ENCODE peak calls at places on chromosomes 11 and 22, in six cellular contexts. P, O, Y, Z, H and B are unnamed samples.

GRCh38 chr11:15854245-15854644 is 502.1 kb downstream of the SOX6 start:
- DNase-seq in Z (no peak), Y (no peak), H (no peak), O (no peak), P (no peak), B (no peak)

GRCh38 chr22:42013385-42013784 is 14.8 kb downstream of the WBP2NL start:
- DNase-seq in Y (no peak), P (no peak), O (no peak), Z (no peak), H (no peak), B (no peak)

GRCh38 chr11:125071408-125071807 is 8.3 kb downstream of the SLC37A2 start:
- DNase-seq in H (no peak), Y (no peak), P (no peak), Z (no peak), O (no peak), B (peak)

GRCh38 chr11:28529540-28530410 is 421.6 kb downstream of the METTL15 start:
- DNase-seq in Z (no peak), O (no peak), P (no peak), H (no peak), Y (peak), B (peak)

GRCh38 chr11:131370090-131370751 is at the start of gene NTM:
- DNase-seq in Y (peak), Z (no peak), P (peak), O (no peak), H (peak), B (no peak)

GRCh38 chr22:38081941-38082828 is 1.8 kb downstream of the SLC16A8 start:
- DNase-seq in O (no peak), P (peak), Z (no peak), H (no peak), Y (no peak), B (peak)

GRCh38 chr11:5269715-5270147 is at the start of gene HBE1:
- DNase-seq in P (no peak), Z (no peak), O (no peak), Y (no peak), H (no peak), B (no peak)

GRCh38 chr11:113370634-113371033 is 16.9 kb upstream of the ANKK1 start:
- DNase-seq in P (no peak), Y (no peak), Z (no peak), H (no peak), O (no peak), B (no peak)

GRCh38 chr11:11450744-11451362 is 97.8 kb upstream of the CSNK2A3 start:
- DNase-seq in H (no peak), Y (peak), O (no peak), P (no peak), Z (no peak), B (no peak)

GRCh38 chr22:19635644-19636043 is 78.7 kb upstream of the SEPTIN5 start:
- DNase-seq in P (no peak), Y (no peak), Z (no peak), H (no peak), O (no peak), B (no peak)

GRCh38 chr11:27912916-27913315 is 195.0 kb downstream of the KIF18A start:
- DNase-seq in P (no peak), Z (no peak), O (no peak), Y (no peak), H (no peak), B (no peak)

GRCh38 chr11:107856981-107857517 is 1.5 kb downstream of the SLC35F2 start:
- DNase-seq in Z (no peak), O (no peak), P (no peak), Y (no peak), H (no peak), B (no peak)

GRCh38 chr11:118677977-118678376 is 1.5 kb downstream of the TREH start:
- DNase-seq in P (no peak), H (no peak), O (no peak), Y (no peak), Z (no peak), B (no peak)

GRCh38 chr22:37896181-37896592 is 9.9 kb upstream of the MICALL1 start:
- DNase-seq in P (no peak), Z (peak), H (peak), O (no peak), Y (no peak), B (peak)

GRCh38 chr11:61701298-61701993 is 21.3 kb downstream of the DAGLA start:
- DNase-seq in H (no peak), O (no peak), Y (no peak), P (no peak), Z (no peak), B (no peak)

GRCh38 chr11:63887600-63887999 is 29.4 kb downstream of the RCOR2 start:
- DNase-seq in Y (no peak), P (no peak), O (no peak), Z (no peak), H (no peak), B (no peak)

GRCh38 chr11:27282141-27282590 is 80.8 kb downstream of the CCDC34 start:
- DNase-seq in Y (peak), H (no peak), O (no peak), P (peak), Z (no peak), B (no peak)

GRCh38 chr22:36148411-36148810 is 12.1 kb downstream of the APOL3 start:
- DNase-seq in P (no peak), H (peak), O (no peak), Z (no peak), Y (no peak), B (no peak)

GRCh38 chr11:110463153-110463552 is 33.4 kb downstream of the FDX1 start:
- DNase-seq in Y (peak), Z (no peak), O (no peak), H (peak), P (peak), B (no peak)

GRCh38 chr11:74641289-74641688 is 48.9 kb downstream of the POLD3 start:
- DNase-seq in Y (no peak), H (no peak), Z (no peak), O (no peak), P (no peak), B (no peak)

GRCh38 chr11:23856654-23857053 is 640.2 kb upstream of the LUZP2 start:
- DNase-seq in Y (peak), P (no peak), H (no peak), O (no peak), Z (no peak), B (no peak)

GRCh38 chr11:69650832-69651344 is 9.9 kb downstream of the CCND1 start:
- DNase-seq in Z (no peak), Y (no peak), P (peak), H (no peak), O (no peak), B (no peak)

GRCh38 chr11:27894552-27894951 is 194.3 kb upstream of the BDNF start:
- DNase-seq in O (no peak), Y (no peak), P (no peak), Z (no peak), H (no peak), B (no peak)

GRCh38 chr22:20155330-20156041 is 4.6 kb upstream of the CCDC188 start:
- DNase-seq in Y (peak), P (peak), H (peak), O (no peak), Z (no peak), B (no peak)

GRCh38 chr22:39938509-39938908 is 21.7 kb upstream of the TMA7B start:
- DNase-seq in P (no peak), H (no peak), Y (no peak), O (no peak), Z (no peak), B (no peak)

GRCh38 chr11:116509566-116509965 is 263.2 kb downstream of the BUD13 start:
- DNase-seq in Z (no peak), P (no peak), H (no peak), Y (no peak), O (no peak), B (no peak)

GRCh38 chr11:6755953-6756347 is 15.8 kb downstream of the OR2AG2 start:
- DNase-seq in O (no peak), Z (no peak), H (no peak), P (no peak), Y (no peak), B (no peak)

GRCh38 chr11:6757373-6757967 is 14.3 kb downstream of the OR2AG2 start:
- DNase-seq in Y (peak), H (peak), P (peak), O (peak), Z (peak), B (peak)

DNA sequence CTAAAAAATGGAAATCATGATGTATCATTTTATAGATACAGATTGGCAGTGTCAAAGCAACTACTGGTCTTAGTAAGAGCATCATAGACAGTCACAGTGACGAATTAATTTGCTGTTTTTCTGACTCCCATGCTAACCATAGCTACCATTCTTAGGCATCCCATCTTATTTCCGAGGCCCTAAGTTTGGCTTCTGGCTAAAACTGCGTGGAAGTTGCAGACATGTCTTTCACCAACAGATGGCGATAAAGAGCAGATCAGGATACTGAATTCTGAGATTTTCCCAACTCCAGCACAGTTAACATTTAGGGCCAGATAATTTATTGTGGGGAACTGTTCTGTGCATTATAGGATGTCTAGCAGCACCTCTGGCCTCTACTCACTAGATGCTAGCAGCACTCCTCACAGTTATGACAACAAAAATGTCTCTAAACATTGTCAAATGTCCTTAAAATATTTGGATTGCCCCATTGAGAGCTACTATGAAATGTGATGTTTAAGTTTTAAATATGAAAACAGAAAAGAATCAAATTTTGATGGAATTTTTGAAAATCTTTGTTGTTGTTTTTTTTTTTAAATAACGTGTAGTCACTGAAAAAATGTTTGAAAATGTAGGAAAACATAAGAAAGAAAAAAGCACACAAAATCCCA is 16.3 kb downstream of the OR2AG2 start:
- DNase-seq in Z (no peak), H (peak), O (peak), P (no peak), Y (peak), B (peak)
- TF ChIP-seq CTCF in Z (peak), H (peak), O (peak), P (peak), Y (peak), B (peak)

GRCh38 chr22:32389685-32390084 is 22.4 kb downstream of the RTCB start:
- DNase-seq in Z (no peak), O (no peak), P (no peak), Y (peak), H (no peak), B (no peak)
- TF ChIP-seq CTCF in Z (peak), O (peak), P (no peak), Y (peak), H (no peak), B (peak)

GRCh38 chr11:2961080-2961479 is 31.0 kb downstream of the NAP1L4 start:
- DNase-seq in Z (no peak), Y (no peak), O (no peak), P (no peak), H (no peak), B (no peak)

GRCh38 chr11:2950825-2951224 is 21.6 kb upstream of the PHLDA2 start:
- DNase-seq in Z (no peak), O (no peak), P (no peak), Y (no peak), H (no peak), B (no peak)

GRCh38 chr11:2951235-2952110 is 22.3 kb upstream of the PHLDA2 start:
- DNase-seq in Z (no peak), H (no peak), Y (peak), O (no peak), P (no peak), B (no peak)

GRCh38 chr11:2954263-2954662 is 25.0 kb upstream of the PHLDA2 start:
- DNase-seq in H (no peak), P (no peak), Y (no peak), Z (no peak), O (no peak), B (no peak)

GRCh38 chr11:2955896-2956476 is 26.8 kb upstream of the PHLDA2 start:
- DNase-seq in H (no peak), Z (no peak), O (no peak), Y (no peak), P (no peak), B (no peak)
- TF ChIP-seq CTCF in H (no peak), Z (no peak), O (no peak), Y (no peak), P (no peak), B (no peak)

GRCh38 chr11:101390539-101390938 is 193.3 kb downstream of the TRPC6 start:
- DNase-seq in Z (no peak), H (no peak), Y (peak), O (no peak), P (no peak), B (no peak)
- TF ChIP-seq CTCF in Z (no peak), H (no peak), Y (peak), O (peak), P (no peak), B (no peak)

GRCh38 chr11:1230456-1231395 is 7.9 kb downstream of the MUC5B start:
- DNase-seq in P (peak), O (no peak), Z (no peak), Y (no peak), H (no peak), B (no peak)
- TF ChIP-seq CTCF in P (no peak), O (no peak), Z (no peak), Y (no peak), H (no peak), B (no peak)

DNA sequence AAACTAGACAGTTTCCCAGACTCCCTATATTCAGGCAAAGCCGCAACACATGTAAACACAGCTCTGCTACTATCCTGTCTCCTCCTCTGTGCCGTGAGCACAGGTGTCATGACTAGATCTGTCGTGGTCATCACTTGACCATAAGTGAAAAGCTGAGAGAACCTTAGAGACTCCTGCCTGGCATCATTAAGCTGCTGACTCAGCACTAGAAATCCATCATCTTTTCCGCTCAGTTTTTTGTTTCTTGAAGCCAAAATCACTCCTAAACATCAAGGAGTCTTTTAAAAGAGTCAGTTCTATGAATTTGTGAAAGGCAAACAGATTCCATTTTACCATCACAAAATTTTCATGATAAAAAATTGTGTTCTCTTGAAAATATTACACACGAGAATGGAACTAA is 102.5 kb upstream of the TP53AIP1 start:
- DNase-seq in O (no peak), Z (no peak), Y (no peak), P (no peak), H (no peak), B (no peak)
- TF ChIP-seq CTCF in O (no peak), Z (no peak), Y (no peak), P (no peak), H (no peak), B (no peak)

GRCh38 chr11:115238802-115239201 is 265.4 kb downstream of the CADM1 start:
- DNase-seq in P (no peak), Y (no peak), O (no peak), H (no peak), Z (no peak), B (no peak)
- TF ChIP-seq CTCF in P (no peak), Y (no peak), O (no peak), H (no peak), Z (no peak), B (no peak)

GRCh38 chr11:123568367-123568870 is 86.0 kb downstream of the SCN3B start:
- DNase-seq in H (no peak), Y (no peak), O (no peak), P (no peak), Z (no peak), B (no peak)
- TF ChIP-seq CTCF in H (no peak), Y (no peak), O (no peak), P (no peak), Z (no peak), B (no peak)

GRCh38 chr11:120547871-120548681 is 36.5 kb downstream of the GRIK4 start:
- DNase-seq in P (peak), H (peak), Z (no peak), Y (peak), O (peak), B (no peak)
- TF ChIP-seq CTCF in P (no peak), H (no peak), Z (no peak), Y (peak), O (no peak), B (no peak)

GRCh38 chr11:34091825-34092224 is 13.6 kb upstream of the NAT10 start:
- DNase-seq in H (no peak), P (no peak), Z (no peak), Y (no peak), O (no peak), B (no peak)

GRCh38 chr11:34084637-34085036 is 20.8 kb upstream of the NAT10 start:
- DNase-seq in H (no peak), P (no peak), O (no peak), Y (no peak), Z (no peak), B (no peak)

DNA sequence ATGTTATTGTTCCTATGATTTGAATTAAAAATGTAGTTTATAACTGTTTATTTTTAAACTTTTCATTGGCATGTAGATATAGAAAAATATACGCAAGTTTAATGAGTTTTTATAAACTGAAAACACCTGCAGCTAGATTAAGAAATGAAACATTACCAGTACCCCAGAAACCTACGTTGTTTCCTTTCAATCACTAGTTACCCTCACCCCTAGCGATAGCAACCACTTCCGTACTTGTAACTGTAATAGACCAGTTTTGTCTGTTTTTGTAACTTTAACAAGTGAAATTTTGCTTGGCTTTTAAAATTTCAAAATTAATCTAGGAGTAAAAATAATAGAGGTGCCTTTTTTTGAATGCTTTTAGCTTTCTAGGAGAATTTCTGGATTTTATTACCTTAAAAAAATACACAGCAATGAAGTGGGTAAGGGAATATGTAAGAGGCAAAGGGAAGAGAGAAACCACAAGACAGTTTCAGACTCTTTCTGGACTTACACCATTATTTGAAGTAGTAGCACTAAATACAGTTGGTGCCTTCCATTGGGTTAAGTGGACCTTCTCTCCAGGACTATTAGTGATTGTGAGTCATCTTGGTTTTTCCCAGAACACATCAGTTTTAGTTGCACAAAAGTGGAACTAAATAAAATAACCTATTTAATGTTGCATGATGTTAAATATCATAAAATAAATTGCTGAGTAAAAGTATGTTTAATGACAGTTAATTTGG is 18.7 kb upstream of the NAT10 start:
- DNase-seq in Y (no peak), O (no peak), P (no peak), H (no peak), Z (no peak), B (peak)
- TF ChIP-seq CTCF in Y (no peak), O (no peak), P (no peak), H (no peak), Z (no peak), B (no peak)